ENCODE peak calls at places on chromosomes 11 and 22, in five cellular contexts. One of them, this sample, is unnamed.

GRCh38 chr22:19845369-19845722 is 9.3 kb downstream of the GNB1L start:
- DNase-seq in esophagus squamous epithelium: no peak
- DNase-seq in kidney: peak; percentile 57
- DNase-seq in Daoy: peak; percentile 4
- DNase-seq in fibroblast of lung: no peak
- DNase-seq in this sample: no peak

GRCh38 chr22:35334010-35334409 is 34.3 kb downstream of the TOM1 start:
- DNase-seq in esophagus squamous epithelium: no peak
- DNase-seq in kidney: no peak
- DNase-seq in Daoy: no peak
- DNase-seq in fibroblast of lung: no peak
- DNase-seq in this sample: no peak

GRCh38 chr11:2805388-2806057 is 80.1 kb downstream of the CDKN1C start:
- DNase-seq in esophagus squamous epithelium: no peak
- DNase-seq in kidney: no peak
- DNase-seq in Daoy: no peak
- DNase-seq in fibroblast of lung: no peak
- DNase-seq in this sample: no peak

GRCh38 chr11:15576759-15577158 is 462.0 kb downstream of the INSC start:
- DNase-seq in esophagus squamous epithelium: no peak
- DNase-seq in kidney: no peak
- DNase-seq in Daoy: no peak
- DNase-seq in fibroblast of lung: no peak
- DNase-seq in this sample: no peak

GRCh38 chr22:47053013-47053864 is 290.8 kb downstream of the TBC1D22A start:
- DNase-seq in esophagus squamous epithelium: no peak
- DNase-seq in kidney: peak; percentile 60
- DNase-seq in Daoy: no peak
- DNase-seq in fibroblast of lung: no peak
- DNase-seq in this sample: no peak

GRCh38 chr22:49052023-49052538 is 775.6 kb downstream of the BRD1 start:
- DNase-seq in esophagus squamous epithelium: no peak
- DNase-seq in kidney: peak; percentile 83
- DNase-seq in Daoy: peak; percentile 85
- DNase-seq in fibroblast of lung: peak; percentile 6
- DNase-seq in this sample: peak; percentile 10

GRCh38 chr22:44862981-44863860 is 110.8 kb downstream of the ARHGAP8 start:
- DNase-seq in esophagus squamous epithelium: no peak
- DNase-seq in kidney: peak; percentile 66
- DNase-seq in Daoy: peak; percentile 38
- DNase-seq in fibroblast of lung: no peak
- DNase-seq in this sample: no peak

GRCh38 chr11:70948855-70949551 is 303.4 kb downstream of the SHANK2 start:
- DNase-seq in esophagus squamous epithelium: no peak
- DNase-seq in kidney: peak; percentile 69
- DNase-seq in Daoy: no peak
- DNase-seq in fibroblast of lung: no peak
- DNase-seq in this sample: no peak

GRCh38 chr22:31287818-31288495 is 4.3 kb downstream of the PIK3IP1 start:
- DNase-seq in esophagus squamous epithelium: no peak
- DNase-seq in kidney: no peak
- DNase-seq in Daoy: no peak
- DNase-seq in fibroblast of lung: no peak
- DNase-seq in this sample: no peak

GRCh38 chr11:79404325-79404724 is 36.5 kb downstream of the TENM4 start:
- DNase-seq in esophagus squamous epithelium: no peak
- DNase-seq in kidney: no peak
- DNase-seq in Daoy: no peak
- DNase-seq in fibroblast of lung: no peak
- DNase-seq in this sample: no peak

GRCh38 chr11:43418197-43418596 is 59.5 kb downstream of the TTC17 start:
- DNase-seq in esophagus squamous epithelium: no peak
- DNase-seq in kidney: no peak
- DNase-seq in Daoy: no peak
- DNase-seq in fibroblast of lung: no peak
- DNase-seq in this sample: no peak

GRCh38 chr11:125874556-125875124 is 12.8 kb upstream of the HYLS1 start:
- DNase-seq in esophagus squamous epithelium: no peak
- DNase-seq in kidney: no peak
- DNase-seq in Daoy: peak; percentile 77
- DNase-seq in fibroblast of lung: peak; percentile 49
- DNase-seq in this sample: peak; percentile 15

GRCh38 chr11:114059278-114059983 is at the start of gene ZBTB16:
- DNase-seq in esophagus squamous epithelium: no peak
- DNase-seq in kidney: peak; percentile 98
- DNase-seq in Daoy: no peak
- DNase-seq in fibroblast of lung: no peak
- DNase-seq in this sample: peak; percentile 19

This sample was measured in T follicular helper cell.